ENCODE peak calls at places on chromosomes 5 and 9, in four cellular contexts. L, J, Z and D are unnamed samples.
A peak's percentile ranks its signal among the peaks of the same experiment; 100 is the strongest.

GRCh38 chr9:126343271-126343700 is 16.7 kb downstream of the MVB12B start:
- DNase-seq in L (no peak), J (no peak), Z (no peak), D (no peak)

GRCh38 chr5:134085411-134085810 is 29.1 kb upstream of the TCF7 start:
- DNase-seq in L (no peak), J (no peak), Z (no peak), D (no peak)

GRCh38 chr5:118468085-118468484 is 520.3 kb downstream of the DTWD2 start:
- DNase-seq in L (no peak), J (no peak), Z (no peak), D (no peak)

GRCh38 chr9:114154597-114155102 is 687 bp upstream of the COL27A1 start:
- DNase-seq in L (no peak), J (no peak), Z (peak; percentile 26), D (no peak)

GRCh38 chr5:77928776-77929175 is 152.6 kb upstream of the TBCA start:
- DNase-seq in L (no peak), J (no peak), Z (no peak), D (no peak)

GRCh38 chr5:177430146-177430951 is 3.9 kb downstream of the GRK6 start:
- DNase-seq in L (no peak), J (no peak), Z (no peak), D (no peak)

GRCh38 chr9:107612136-107612535 is 122.6 kb upstream of the KLF4 start:
- DNase-seq in L (no peak), J (peak; percentile 75), Z (no peak), D (peak; percentile 78)

GRCh38 chr5:14167211-14167845 is 24.2 kb downstream of the TRIO start:
- DNase-seq in L (no peak), J (no peak), Z (no peak), D (no peak)

DNA sequence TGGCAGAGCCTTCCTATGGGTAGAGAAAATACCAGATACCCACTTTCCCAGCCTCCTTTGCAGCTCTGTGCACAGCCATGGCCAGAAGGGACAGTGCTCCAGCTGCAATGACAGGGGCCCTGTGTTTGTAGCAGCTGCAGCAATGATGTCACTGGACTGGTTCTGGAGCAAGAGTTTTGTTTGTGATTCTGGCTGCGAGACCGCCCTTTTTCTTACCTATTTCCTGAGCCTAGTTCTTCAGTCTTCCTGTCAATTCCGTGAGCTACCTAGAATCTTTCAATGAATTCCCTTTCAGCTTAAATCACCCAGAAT is 10.0 kb upstream of the BOD1 start:
- DNase-seq in L (no peak), J (no peak), Z (no peak), D (no peak)
- H3K4me1 ChIP-seq in L (no peaks in the 10 kb centered on the region), J (no peaks in the 10 kb centered on the region), Z (no peaks in the 10 kb centered on the region), D (no peaks in the 10 kb centered on the region)

GRCh38 chr9:127541176-127541575 is 70.9 kb upstream of the STXBP1 start:
- DNase-seq in L (no peak), J (no peak), Z (no peak), D (no peak)

GRCh38 chr9:127540664-127541041 is 71.4 kb upstream of the STXBP1 start:
- DNase-seq in L (no peak), J (no peak), Z (no peak), D (no peak)

GRCh38 chr9:127538849-127539258 is 73.2 kb upstream of the STXBP1 start:
- DNase-seq in L (no peak), J (no peak), Z (no peak), D (no peak)

GRCh38 chr9:127539259-127539981 is 72.7 kb upstream of the STXBP1 start:
- DNase-seq in L (no peak), J (no peak), Z (peak; percentile 49), D (no peak)

DNA sequence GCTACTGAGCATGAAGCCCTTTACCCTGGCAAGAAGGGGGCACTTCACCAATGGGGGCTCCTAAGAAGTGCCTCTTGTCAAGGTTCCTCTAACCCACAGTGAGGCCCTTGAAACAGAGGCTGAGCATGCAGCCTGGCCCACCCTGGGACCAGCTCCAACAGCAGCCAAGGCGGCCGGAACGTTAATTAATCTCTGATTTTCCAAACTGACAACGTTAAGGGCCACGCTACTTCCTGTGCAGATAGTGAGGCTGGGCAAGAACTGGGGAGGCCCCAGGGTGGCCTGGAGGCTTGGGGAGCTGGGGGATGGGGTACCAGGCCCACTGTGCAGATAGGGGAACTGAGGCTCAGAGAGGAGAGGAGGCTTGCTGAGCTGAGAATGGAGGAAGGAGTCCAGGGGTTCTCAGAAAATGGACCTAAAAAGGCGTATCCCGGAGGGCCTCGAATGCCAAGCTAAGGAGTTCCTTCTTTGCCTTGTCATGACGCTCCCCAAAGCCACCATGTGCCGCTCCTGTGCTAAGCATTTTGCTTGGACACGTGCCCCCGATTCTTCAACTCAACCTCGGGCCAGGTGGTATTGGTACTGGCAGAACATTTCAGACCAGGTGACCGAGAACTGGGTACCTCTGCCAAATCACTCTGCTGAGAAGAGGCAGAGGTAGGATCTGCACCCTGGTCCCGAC is 72.0 kb upstream of the STXBP1 start:
- DNase-seq in L (no peak), J (no peak), Z (no peak), D (no peak)
- H3K4me1 ChIP-seq in L (peaks cover 5% of the 10 kb centered on the region), J (peaks cover 42% of the 10 kb centered on the region), Z (peaks cover 39% of the 10 kb centered on the region), D (peaks cover 60% of the 10 kb centered on the region)

GRCh38 chr5:56155992-56156584 is 77.0 kb downstream of the ANKRD55 start:
- DNase-seq in L (no peak), J (no peak), Z (no peak), D (peak; percentile 25)

GRCh38 chr5:56159521-56159947 is 73.6 kb downstream of the ANKRD55 start:
- DNase-seq in L (no peak), J (no peak), Z (no peak), D (no peak)

GRCh38 chr5:56152437-56152836 is 80.7 kb downstream of the ANKRD55 start:
- DNase-seq in L (no peak), J (no peak), Z (peak; percentile 48), D (no peak)

GRCh38 chr5:56158331-56158960 is 74.7 kb downstream of the ANKRD55 start:
- DNase-seq in L (no peak), J (no peak), Z (no peak), D (no peak)

GRCh38 chr5:56155085-56155484 is 78.0 kb downstream of the ANKRD55 start:
- DNase-seq in L (no peak), J (no peak), Z (no peak), D (no peak)
- H3K4me1 ChIP-seq in L (no peaks in the 10 kb centered on the region), J (no peaks in the 10 kb centered on the region), Z (no peaks in the 10 kb centered on the region), D (peaks cover 2% of the 10 kb centered on the region)

GRCh38 chr9:76374702-76375543 is 19.3 kb downstream of the RFK start:
- DNase-seq in L (no peak), J (peak; percentile 75), Z (peak; percentile 96), D (peak; percentile 92)
- H3K4me1 ChIP-seq in L (no peaks in the 10 kb centered on the region), J (no peaks in the 10 kb centered on the region), Z (peaks cover 20% of the 10 kb centered on the region), D (peaks cover 51% of the 10 kb centered on the region)

GRCh38 chr9:110156416-110156815 is 51.5 kb downstream of the C9orf152 start:
- DNase-seq in L (no peak), J (no peak), Z (no peak), D (no peak)

GRCh38 chr9:110152704-110153374 is 55.1 kb downstream of the C9orf152 start:
- DNase-seq in L (no peak), J (no peak), Z (peak; percentile 84), D (no peak)

GRCh38 chr9:110155744-110156143 is 52.2 kb downstream of the C9orf152 start:
- DNase-seq in L (no peak), J (no peak), Z (no peak), D (no peak)

GRCh38 chr9:110156902-110157301 is 51.1 kb downstream of the C9orf152 start:
- DNase-seq in L (peak; percentile 43), J (no peak), Z (no peak), D (no peak)

DNA sequence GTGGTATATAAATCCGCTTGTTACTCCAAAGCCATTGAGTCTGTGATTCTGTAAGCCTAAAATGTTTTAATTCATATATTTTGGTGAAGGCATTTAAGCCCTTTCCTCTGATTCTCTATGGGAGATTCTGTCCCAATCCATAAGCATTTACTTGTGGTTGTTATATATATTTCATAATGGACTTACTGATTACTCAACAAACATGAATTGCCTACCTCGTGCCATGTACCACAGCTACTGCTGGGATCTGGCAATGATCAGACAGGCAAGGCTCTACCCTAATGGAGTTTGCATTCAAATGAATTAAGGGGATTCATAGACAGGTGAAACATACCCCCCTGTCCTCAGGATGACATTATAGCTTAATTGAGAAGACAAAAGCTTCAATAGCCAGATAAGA is 54.5 kb downstream of the C9orf152 start:
- DNase-seq in L (no peak), J (no peak), Z (no peak), D (no peak)
- H3K4me1 ChIP-seq in L (peaks cover 20% of the 10 kb centered on the region), J (peaks cover 7% of the 10 kb centered on the region), Z (peaks cover 8% of the 10 kb centered on the region), D (no peaks in the 10 kb centered on the region)